ENCODE peak calls at places on chromosomes 6 and 20, in four cellular contexts. T, E, W and K are unnamed samples.

GRCh38 chr6:148203281-148203925 is 139.2 kb upstream of the SASH1 start:
- DNase-seq in T (no peak), E (no peak), W (no peak), K (no peak)

GRCh38 chr6:47238456-47238995 is 71.2 kb downstream of the TNFRSF21 start:
- DNase-seq in T (peak; percentile 61), E (no peak), W (no peak), K (no peak)

GRCh38 chr6:11139051-11139960 is 27.8 kb upstream of the ERVFRD-1 start:
- DNase-seq in T (peak; percentile 30), E (no peak), W (no peak), K (peak; percentile 21)

GRCh38 chr6:151999194-151999593 is 191.7 kb downstream of the ESR1 start:
- DNase-seq in T (peak; percentile 11), E (no peak), W (no peak), K (no peak)

GRCh38 chr6:27374824-27375612 is 13.5 kb upstream of the ZNF391 start:
- DNase-seq in T (peak; percentile 43), E (peak; percentile 57), W (no peak), K (peak; percentile 87)

GRCh38 chr20:57498425-57499400 is 26.2 kb downstream of the CTCFL start:
- DNase-seq in T (peak; percentile 30), E (peak; percentile 51), W (no peak), K (peak; percentile 66)

GRCh38 chr20:37382539-37383120 is 36.7 kb downstream of the SRC start:
- DNase-seq in T (no peak), E (no peak), W (no peak), K (no peak)

GRCh38 chr20:15235799-15236198 is 898.4 kb upstream of the FLRT3 start:
- DNase-seq in T (no peak), E (no peak), W (no peak), K (no peak)

GRCh38 chr6:125558451-125558850 is 191.0 kb upstream of the HEY2 start:
- DNase-seq in T (no peak), E (no peak), W (no peak), K (no peak)

GRCh38 chr6:7051780-7052440 is 55.9 kb upstream of the RREB1 start:
- DNase-seq in T (no peak), E (peak; percentile 54), W (no peak), K (peak; percentile 69)

GRCh38 chr6:45655630-45656422 is 278.1 kb upstream of the SUPT3H start:
- DNase-seq in T (peak; percentile 98), E (no peak), W (no peak), K (no peak)

GRCh38 chr6:19554356-19555225 is 282.6 kb upstream of the ID4 start:
- DNase-seq in T (peak; percentile 11), E (no peak), W (no peak), K (no peak)

GRCh38 chr20:41137412-41138216 is at the start of gene PLCG1:
- DNase-seq in T (peak; percentile 51), E (peak; percentile 88), W (peak; percentile 47), K (peak; percentile 87)

GRCh38 chr6:143427109-143427817 is 23.2 kb downstream of the ADAT2 start:
- DNase-seq in T (peak; percentile 85), E (peak; percentile 81), W (peak; percentile 46), K (peak; percentile 80)

GRCh38 chr6:36136034-36136433 is 5.7 kb downstream of the MAPK13 start:
- DNase-seq in T (no peak), E (no peak), W (no peak), K (no peak)

GRCh38 chr6:57226221-57226620 is 4.1 kb upstream of the RAB23 start:
- DNase-seq in T (no peak), E (no peak), W (no peak), K (no peak)

GRCh38 chr6:42787018-42787611 is 5.3 kb downstream of the BICRAL start:
- DNase-seq in T (no peak), E (no peak), W (no peak), K (no peak)

GRCh38 chr20:12699374-12700228 is 309.2 kb upstream of the SPTLC3 start:
- DNase-seq in T (no peak), E (no peak), W (no peak), K (no peak)

GRCh38 chr6:119308994-119309657 is 40.4 kb downstream of the MAN1A1 start:
- DNase-seq in T (peak; percentile 56), E (no peak), W (no peak), K (no peak)

GRCh38 chr6:145189836-145190235 is 545.5 kb downstream of the EPM2A start:
- DNase-seq in T (no peak), E (no peak), W (no peak), K (no peak)

GRCh38 chr6:140281794-140282193 is 907.3 kb upstream of the CITED2 start:
- DNase-seq in T (no peak), E (no peak), W (no peak), K (no peak)

GRCh38 chr20:41133709-41134361 is 3.5 kb upstream of the PLCG1 start:
- DNase-seq in T (no peak), E (no peak), W (no peak), K (peak; percentile 84)

GRCh38 chr6:124057448-124057847 is 253.8 kb downstream of the NKAIN2 start:
- DNase-seq in T (no peak), E (no peak), W (no peak), K (no peak)

GRCh38 chr6:124053315-124053714 is 249.7 kb downstream of the NKAIN2 start:
- DNase-seq in T (no peak), E (no peak), W (no peak), K (no peak)

GRCh38 chr6:124054034-124054433 is 250.4 kb downstream of the NKAIN2 start:
- DNase-seq in T (no peak), E (no peak), W (no peak), K (no peak)

GRCh38 chr6:124055986-124056385 is 252.3 kb downstream of the NKAIN2 start:
- DNase-seq in T (no peak), E (no peak), W (no peak), K (no peak)

DNA sequence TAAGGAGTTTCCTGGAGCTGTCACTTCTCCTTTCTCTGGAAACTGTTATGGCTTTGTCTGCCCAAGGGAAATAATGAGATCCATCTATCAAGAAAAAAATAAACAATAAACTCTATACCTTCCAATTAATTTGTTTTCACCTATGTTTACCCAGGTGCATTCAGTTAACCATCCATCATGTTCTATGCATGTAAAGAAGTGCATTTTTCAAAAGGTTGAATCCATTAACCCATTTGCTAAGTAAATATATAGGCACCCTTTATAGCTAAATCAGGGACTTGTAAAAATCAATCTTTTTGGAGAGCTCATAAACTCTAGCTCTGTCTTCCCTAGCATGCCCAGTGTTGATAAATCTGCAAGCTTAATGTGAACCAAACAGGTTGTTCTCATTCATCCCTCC is 253.2 kb downstream of the NKAIN2 start:
- DNase-seq in T (no peak), E (no peak), W (no peak), K (no peak)
- TF ChIP-seq CTCF in T (no peak), E (no peak), W (no peak), K (no peak)

DNA sequence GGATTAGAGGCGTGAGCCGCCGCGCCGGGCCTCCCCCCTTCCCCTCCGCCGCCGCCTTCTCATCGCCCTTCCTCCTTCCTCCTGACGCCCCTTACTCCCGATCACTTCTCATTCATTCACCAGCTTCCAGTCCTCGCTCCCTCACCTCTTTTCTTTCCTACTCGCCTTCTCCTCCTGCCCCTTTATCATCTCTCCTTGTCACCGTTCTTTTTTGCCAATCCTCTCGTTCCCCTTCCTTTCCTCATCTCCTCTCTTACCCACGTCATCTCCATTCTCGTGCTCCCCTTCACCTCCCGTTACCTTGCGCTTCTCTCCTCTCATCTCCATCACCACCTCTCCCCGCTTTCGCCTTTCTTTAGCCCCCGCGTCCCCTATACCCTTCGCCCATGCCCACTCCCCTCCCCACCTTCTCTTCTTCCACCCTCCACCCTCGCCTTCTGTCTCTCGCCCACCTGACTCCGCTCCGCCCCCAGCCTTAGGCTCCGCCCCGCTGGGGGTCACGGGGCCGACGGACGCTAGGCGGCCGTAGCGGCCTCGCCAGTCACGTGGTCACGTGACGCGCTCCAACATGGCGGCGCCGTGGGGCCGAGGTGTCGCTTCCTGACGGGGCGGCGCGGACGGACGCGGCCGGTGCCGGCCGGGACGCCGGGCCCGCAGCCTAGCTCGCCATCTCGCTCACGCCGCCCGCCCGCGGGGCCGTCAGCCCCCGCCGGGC is at the start of gene ARFGEF2:
- DNase-seq in T (peak; percentile 82), E (peak; percentile 94), W (peak; percentile 88), K (peak; percentile 92)
- TF ChIP-seq CTCF in T (no peak), E (peak; percentile 18), W (no peak), K (no peak)

GRCh38 chr6:113486172-113486571 is 371.0 kb upstream of the MARCKS start:
- DNase-seq in T (no peak), E (no peak), W (no peak), K (no peak)

GRCh38 chr6:113490356-113490755 is 366.8 kb upstream of the MARCKS start:
- DNase-seq in T (no peak), E (no peak), W (no peak), K (no peak)

GRCh38 chr6:113488061-113488460 is 369.1 kb upstream of the MARCKS start:
- DNase-seq in T (peak; percentile 27), E (no peak), W (no peak), K (no peak)

GRCh38 chr6:113489946-113490345 is 367.2 kb upstream of the MARCKS start:
- DNase-seq in T (peak; percentile 39), E (no peak), W (no peak), K (no peak)

DNA sequence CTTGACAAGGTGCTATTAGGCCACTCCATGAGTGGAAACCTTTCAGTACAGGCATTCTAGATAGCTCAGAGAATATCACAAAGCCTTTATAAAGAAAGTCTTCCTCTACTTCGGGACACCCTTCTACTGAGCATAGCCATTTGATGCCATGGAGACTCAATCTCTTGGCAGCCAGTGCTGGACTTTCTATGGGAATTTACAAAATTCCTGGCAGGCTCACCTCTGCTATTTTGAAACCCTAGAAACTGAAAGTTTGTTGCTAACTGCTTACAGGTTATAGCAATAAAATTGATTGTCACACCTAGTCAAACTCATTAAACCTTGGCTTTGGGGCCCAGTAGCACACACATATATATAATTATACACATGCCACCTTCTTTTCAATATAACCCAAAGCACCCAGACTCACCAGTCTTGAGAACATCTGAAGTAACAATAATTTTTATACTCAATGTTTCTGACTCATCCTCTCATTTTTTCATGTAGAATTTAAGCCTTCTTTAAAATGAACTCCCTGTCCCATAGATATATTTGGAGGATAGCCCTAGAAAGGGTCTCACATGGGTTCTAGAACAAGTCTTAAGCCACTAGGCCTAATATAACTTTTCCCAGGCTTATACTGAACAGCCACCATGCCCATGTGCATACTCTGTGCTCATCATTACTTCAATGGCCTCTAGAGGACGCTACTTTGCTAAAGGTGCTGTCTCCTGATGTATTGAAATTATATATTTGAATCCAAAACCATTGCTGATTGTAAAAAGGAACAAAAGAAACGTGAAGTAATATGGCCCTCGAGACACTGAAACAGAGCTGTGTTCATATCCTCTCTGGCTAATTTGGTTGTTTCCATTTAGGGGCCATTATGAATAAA is 368.1 kb upstream of the MARCKS start:
- DNase-seq in T (peak; percentile 32), E (no peak), W (no peak), K (no peak)
- TF ChIP-seq CTCF in T (no peak), E (no peak), W (no peak), K (no peak)

GRCh38 chr20:8213270-8213669 is 81.2 kb downstream of the PLCB1 start:
- DNase-seq in T (no peak), E (no peak), W (no peak), K (no peak)

GRCh38 chr20:8215516-8215915 is 83.5 kb downstream of the PLCB1 start:
- DNase-seq in T (peak; percentile 54), E (no peak), W (no peak), K (no peak)

GRCh38 chr20:8212286-8212685 is 80.2 kb downstream of the PLCB1 start:
- DNase-seq in T (no peak), E (no peak), W (no peak), K (no peak)

GRCh38 chr20:8216375-8217200 is 84.5 kb downstream of the PLCB1 start:
- DNase-seq in T (no peak), E (no peak), W (no peak), K (peak; percentile 18)

GRCh38 chr20:8213831-8214587 is 81.9 kb downstream of the PLCB1 start:
- DNase-seq in T (no peak), E (no peak), W (no peak), K (no peak)
- TF ChIP-seq CTCF in T (no peak), E (no peak), W (no peak), K (no peak)